ENCODE peak calls at places on chromosomes 3 and 15, in six cellular contexts. M is progenitor cell of endocrine pancreas; R is fibroblast of mammary gland; Y is CD8-positive, alpha-beta T cell; I is cardiac muscle cell; Z is brain microvascular endothelial cell. B is an unnamed sample.

GRCh38 chr3:2510746-2511145 is 412.1 kb downstream of the CNTN4 start:
- DNase-seq in M (no peak), R (no peak), Y (no peak), I (no peak), Z (no peak), B (no peak)

GRCh38 chr3:158718490-158719170 is 13.6 kb downstream of the RARRES1 start:
- DNase-seq in M (no peak), R (peak), Y (no peak), I (no peak), Z (peak), B (no peak)

GRCh38 chr3:101998256-101998926 is 149.1 kb downstream of the NFKBIZ start:
- DNase-seq in M (no peak), R (peak), Y (no peak), I (no peak), Z (no peak), B (no peak)

GRCh38 chr3:142929109-142929508 is 34.4 kb downstream of the PAQR9 start:
- DNase-seq in M (no peak), R (peak), Y (no peak), I (no peak), Z (peak), B (peak)

GRCh38 chr15:31222769-31223345 is 103.8 kb upstream of the KLF13 start:
- DNase-seq in M (no peak), R (no peak), Y (no peak), I (no peak), Z (no peak), B (no peak)

GRCh38 chr3:71487418-71487817 is 96.1 kb downstream of the FOXP1 start:
- DNase-seq in M (no peak), R (no peak), Y (no peak), I (no peak), Z (no peak), B (no peak)

GRCh38 chr3:61848885-61849284 is 287.5 kb downstream of the PTPRG start:
- DNase-seq in M (no peak), R (peak), Y (no peak), I (no peak), Z (no peak), B (no peak)

GRCh38 chr3:149555941-149556340 is 81.4 kb downstream of the TM4SF4 start:
- DNase-seq in M (no peak), R (peak), Y (no peak), I (no peak), Z (peak), B (no peak)

GRCh38 chr15:70833897-70834765 is 19.8 kb downstream of the LARP6 start:
- DNase-seq in M (no peak), R (peak), Y (no peak), I (no peak), Z (peak), B (no peak)

GRCh38 chr3:188950832-188951489 is 220.8 kb upstream of the TPRG1 start:
- DNase-seq in M (no peak), R (peak), Y (no peak), I (no peak), Z (peak), B (peak)

GRCh38 chr3:49471856-49472495 is 1.9 kb downstream of the DAG1 start:
- DNase-seq in M (no peak), R (no peak), Y (no peak), I (no peak), Z (no peak), B (no peak)

GRCh38 chr15:83108266-83109219 is 1.1 kb downstream of the TM6SF1 start:
- DNase-seq in M (no peak), R (no peak), Y (peak), I (no peak), Z (no peak), B (peak)

GRCh38 chr3:24943961-24944360 is 449.3 kb upstream of the THRB start:
- DNase-seq in M (no peak), R (no peak), Y (no peak), I (no peak), Z (peak), B (no peak)

GRCh38 chr3:31953091-31953490 is 28.0 kb downstream of the OSBPL10 start:
- DNase-seq in M (no peak), R (no peak), Y (no peak), I (no peak), Z (no peak), B (no peak)

GRCh38 chr3:62833538-62833937 is 41.7 kb downstream of the CADPS start:
- DNase-seq in M (no peak), R (peak), Y (no peak), I (peak), Z (no peak), B (no peak)

GRCh38 chr3:183293966-183294365 is 40.9 kb downstream of the B3GNT5 start:
- DNase-seq in M (no peak), R (peak), Y (no peak), I (no peak), Z (no peak), B (no peak)

GRCh38 chr3:23797490-23797889 is 8.3 kb upstream of the UBE2E1 start:
- DNase-seq in M (no peak), R (no peak), Y (no peak), I (no peak), Z (no peak), B (no peak)

GRCh38 chr3:128620268-128620691 is 30.3 kb downstream of the RPN1 start:
- DNase-seq in M (no peak), R (no peak), Y (no peak), I (no peak), Z (no peak), B (no peak)

GRCh38 chr15:93252780-93253179 is 163.8 kb upstream of the RGMA start:
- DNase-seq in M (no peak), R (no peak), Y (no peak), I (no peak), Z (no peak), B (no peak)

GRCh38 chr3:132803889-132804288 is 81.7 kb upstream of the NPHP3 start:
- DNase-seq in M (no peak), R (no peak), Y (no peak), I (no peak), Z (peak), B (no peak)

GRCh38 chr15:25543156-25543555 is 104.3 kb upstream of the UBE3A start:
- DNase-seq in M (no peak), R (peak), Y (no peak), I (peak), Z (no peak), B (peak)

GRCh38 chr3:57127849-57128566 is 37.1 kb downstream of the IL17RD start:
- DNase-seq in M (no peak), R (peak), Y (no peak), I (no peak), Z (no peak), B (no peak)

GRCh38 chr3:150180349-150180748 is 209.7 kb upstream of the PFN2 start:
- DNase-seq in M (no peak), R (peak), Y (no peak), I (no peak), Z (peak), B (no peak)

GRCh38 chr15:48798319-48798718 is 12.6 kb downstream of the CEP152 start:
- DNase-seq in M (no peak), R (no peak), Y (no peak), I (no peak), Z (no peak), B (no peak)

GRCh38 chr3:152458725-152459515 is 190.2 kb downstream of the MBNL1 start:
- DNase-seq in M (no peak), R (no peak), Y (no peak), I (no peak), Z (peak), B (no peak)

GRCh38 chr15:39599871-39600270 is 19.0 kb downstream of the THBS1 start:
- DNase-seq in M (no peak), R (peak), Y (no peak), I (no peak), Z (no peak), B (no peak)

GRCh38 chr3:162491957-162492356 is 995.3 kb downstream of the OTOL1 start:
- DNase-seq in M (no peak), R (peak), Y (no peak), I (no peak), Z (no peak), B (no peak)

GRCh38 chr3:45112939-45113338 is 33.2 kb downstream of the CDCP1 start:
- DNase-seq in M (no peak), R (peak), Y (no peak), I (no peak), Z (no peak), B (no peak)

GRCh38 chr15:96336045-96336642 is 5.6 kb downstream of the NR2F2 start:
- DNase-seq in M (no peak), R (peak), Y (no peak), I (no peak), Z (peak), B (peak)

GRCh38 chr15:88465633-88466219 is 1.5 kb downstream of the MRPL46 start:
- DNase-seq in M (no peak), R (peak), Y (no peak), I (no peak), Z (peak), B (peak)

GRCh38 chr15:88469321-88469720 is 1.8 kb downstream of the MRPS11 start:
- DNase-seq in M (no peak), R (no peak), Y (no peak), I (no peak), Z (no peak), B (no peak)

GRCh38 chr15:88470625-88471372 is 3.3 kb downstream of the MRPS11 start:
- DNase-seq in M (no peak), R (no peak), Y (no peak), I (no peak), Z (no peak), B (no peak)

GRCh38 chr15:88467073-88467934 is at the start of the genes MRPL46 and MRPS11:
- DNase-seq in M (peak), R (peak), Y (peak), I (peak), Z (peak), B (peak)

DNA sequence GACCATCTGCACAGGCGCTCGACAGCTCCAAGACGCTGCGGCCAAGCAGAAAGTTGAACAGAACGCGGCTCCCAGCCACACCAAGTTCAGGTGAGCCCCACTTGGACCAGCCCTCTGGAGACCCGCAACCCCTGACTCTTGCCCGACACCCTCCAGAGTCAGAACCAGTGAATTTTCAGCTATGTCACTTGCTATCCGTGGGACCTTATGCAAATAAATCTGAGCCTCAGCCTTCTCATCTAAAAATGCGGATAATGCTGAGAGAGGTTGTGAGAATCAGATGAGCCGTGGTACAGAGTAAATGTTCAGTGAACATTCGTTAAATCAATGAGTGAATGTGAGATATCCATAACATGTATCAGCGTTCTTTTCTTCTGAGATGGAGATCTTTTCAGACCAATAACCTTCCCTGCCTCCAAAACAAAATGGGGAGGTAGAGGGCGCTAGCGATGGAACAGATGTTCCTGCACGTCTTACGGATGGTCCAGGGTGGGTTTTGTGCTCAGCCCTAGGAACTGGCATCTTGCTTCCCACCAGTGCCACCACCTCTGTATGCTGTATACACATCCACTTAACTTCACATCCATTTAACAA is 524 bp downstream of the MRPS11 start:
- DNase-seq in M (no peak), R (peak), Y (no peak), I (peak), Z (no peak), B (no peak)
- TF ChIP-seq CTCF in M (no peak), R (peak), Y (no peak), I (peak), Z (peak), B (no peak)

GRCh38 chr3:12653772-12654171 is 10.1 kb downstream of the RAF1 start:
- DNase-seq in M (no peak), R (no peak), Y (no peak), I (no peak), Z (no peak), B (no peak)
- TF ChIP-seq CTCF in M (no peak), R (no peak), Y (no peak), I (no peak), Z (no peak), B (no peak)

GRCh38 chr15:57751177-57751800 is 44.8 kb downstream of the POLR2M start:
- DNase-seq in M (no peak), R (peak), Y (no peak), I (peak), Z (peak), B (no peak)

GRCh38 chr15:57747206-57747605 is 40.7 kb downstream of the POLR2M start:
- DNase-seq in M (no peak), R (peak), Y (no peak), I (no peak), Z (no peak), B (no peak)

GRCh38 chr15:57752840-57753239 is 46.3 kb downstream of the POLR2M start:
- DNase-seq in M (no peak), R (no peak), Y (no peak), I (no peak), Z (no peak), B (no peak)

GRCh38 chr15:57746752-57747151 is 40.2 kb downstream of the POLR2M start:
- DNase-seq in M (no peak), R (no peak), Y (no peak), I (no peak), Z (no peak), B (no peak)

GRCh38 chr15:57752426-57752825 is 45.9 kb downstream of the POLR2M start:
- DNase-seq in M (no peak), R (peak), Y (no peak), I (peak), Z (peak), B (no peak)
- TF ChIP-seq CTCF in M (no peak), R (peak), Y (no peak), I (peak), Z (peak), B (no peak)

GRCh38 chr3:141792495-141792894 is 29.3 kb downstream of the GRK7 start:
- DNase-seq in M (no peak), R (no peak), Y (no peak), I (no peak), Z (no peak), B (no peak)

GRCh38 chr3:141795311-141795710 is 32.1 kb downstream of the GRK7 start:
- DNase-seq in M (no peak), R (no peak), Y (no peak), I (no peak), Z (no peak), B (no peak)

GRCh38 chr3:141795719-141796435 is 32.7 kb downstream of the GRK7 start:
- DNase-seq in M (no peak), R (peak), Y (peak), I (no peak), Z (no peak), B (peak)

GRCh38 chr3:141796436-141797166 is 33.4 kb downstream of the GRK7 start:
- DNase-seq in M (no peak), R (peak), Y (peak), I (no peak), Z (no peak), B (peak)

GRCh38 chr3:141793476-141794260 is 30.5 kb downstream of the GRK7 start:
- DNase-seq in M (no peak), R (no peak), Y (no peak), I (no peak), Z (no peak), B (no peak)
- TF ChIP-seq CTCF in M (no peak), R (no peak), Y (no peak), I (peak), Z (peak), B (no peak)

GRCh38 chr3:66703501-66703900 is 202.7 kb upstream of the LRIG1 start:
- DNase-seq in M (no peak), R (peak), Y (no peak), I (no peak), Z (no peak), B (no peak)
- TF ChIP-seq CTCF in M (no peak), R (no peak), Y (no peak), I (no peak), Z (no peak), B (no peak)

GRCh38 chr3:134249442-134249841 is 1.2 kb downstream of the RYK start:
- DNase-seq in M (no peak), R (no peak), Y (no peak), I (no peak), Z (no peak), B (no peak)
- TF ChIP-seq CTCF in M (no peak), R (no peak), Y (no peak), I (no peak), Z (no peak), B (no peak)

DNA sequence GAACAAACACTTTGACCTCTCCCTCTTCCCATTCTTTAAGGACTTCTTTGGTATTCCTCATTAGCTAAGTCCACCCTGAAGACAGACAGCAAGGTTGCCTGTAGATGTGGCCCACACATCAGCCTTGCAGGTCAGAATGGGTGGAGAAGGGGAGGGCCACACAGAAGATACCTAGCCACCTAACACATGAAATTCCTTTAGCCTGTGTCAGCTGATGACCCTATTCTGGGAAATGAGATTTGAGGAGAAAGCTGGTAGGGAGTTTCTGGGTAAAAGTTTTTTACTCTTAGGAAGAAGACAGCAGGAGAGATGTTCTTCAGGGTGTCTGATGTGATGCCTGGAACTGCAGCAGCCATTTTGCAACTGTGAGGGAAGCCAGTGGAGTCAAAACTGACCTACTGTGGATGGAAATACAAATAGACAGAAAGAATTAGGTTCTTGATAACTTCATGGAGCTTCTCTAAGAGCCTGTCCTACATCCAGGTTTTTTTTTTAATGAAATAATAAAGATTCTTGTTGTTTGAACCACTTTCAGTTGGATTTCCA is 17.8 kb upstream of the SMAD6 start:
- DNase-seq in M (no peak), R (no peak), Y (no peak), I (no peak), Z (no peak), B (no peak)
- TF ChIP-seq CTCF in M (no peak), R (no peak), Y (no peak), I (no peak), Z (no peak), B (no peak)

DNA sequence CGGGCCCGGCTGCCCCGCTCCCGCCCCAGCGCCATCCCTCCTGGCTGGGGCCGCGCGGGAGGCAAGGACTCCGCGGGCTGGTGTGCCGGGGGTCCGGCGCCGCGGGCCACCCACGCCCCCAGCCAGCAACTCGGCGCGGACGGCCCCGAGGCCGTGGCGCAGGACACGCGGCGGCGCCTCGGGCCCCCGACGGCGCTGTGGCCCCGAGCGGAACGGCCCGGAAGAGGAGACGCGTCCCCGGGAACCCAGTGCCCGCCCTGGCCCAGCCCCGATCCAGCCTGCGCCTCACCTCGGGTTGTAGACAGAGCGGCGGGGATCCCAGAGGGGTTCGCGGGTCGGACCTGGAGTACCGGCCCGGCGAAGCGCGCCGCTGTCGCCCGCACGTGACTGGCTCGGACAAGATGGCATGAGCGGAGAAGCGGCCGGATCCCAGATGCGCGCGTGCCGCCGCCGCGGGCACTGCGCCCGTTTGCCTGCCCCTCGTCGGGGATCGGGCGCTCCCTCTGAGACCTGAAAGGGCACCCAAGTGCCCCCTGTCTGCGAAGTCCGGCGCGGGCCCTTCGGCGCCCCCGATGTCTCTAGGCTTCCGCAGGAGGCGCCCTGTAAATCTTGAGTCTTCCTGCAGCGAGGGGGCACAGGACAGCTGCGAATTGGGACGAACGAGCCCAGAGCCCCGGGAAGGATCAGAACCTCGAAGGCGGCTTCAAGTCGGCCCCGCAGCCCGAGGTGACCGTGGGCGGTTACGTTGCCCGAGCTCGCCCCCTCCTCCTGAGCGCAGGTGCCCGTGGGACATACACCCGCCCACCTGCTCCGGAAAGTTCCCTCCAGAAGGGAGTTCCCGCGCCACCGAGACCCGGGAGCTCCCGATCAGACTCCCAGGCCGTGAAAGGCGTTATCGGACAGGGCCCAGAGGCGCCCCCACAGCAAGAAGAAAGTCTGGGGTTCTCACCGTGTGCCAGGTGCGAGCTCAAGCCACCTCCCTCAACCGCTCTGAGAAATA is 598 bp upstream of the SFMBT1 start:
- DNase-seq in M (peak), R (peak), Y (peak), I (peak), Z (peak), B (peak)
- TF ChIP-seq CTCF in M (peak), R (no peak), Y (peak), I (peak), Z (peak), B (peak)

DNA sequence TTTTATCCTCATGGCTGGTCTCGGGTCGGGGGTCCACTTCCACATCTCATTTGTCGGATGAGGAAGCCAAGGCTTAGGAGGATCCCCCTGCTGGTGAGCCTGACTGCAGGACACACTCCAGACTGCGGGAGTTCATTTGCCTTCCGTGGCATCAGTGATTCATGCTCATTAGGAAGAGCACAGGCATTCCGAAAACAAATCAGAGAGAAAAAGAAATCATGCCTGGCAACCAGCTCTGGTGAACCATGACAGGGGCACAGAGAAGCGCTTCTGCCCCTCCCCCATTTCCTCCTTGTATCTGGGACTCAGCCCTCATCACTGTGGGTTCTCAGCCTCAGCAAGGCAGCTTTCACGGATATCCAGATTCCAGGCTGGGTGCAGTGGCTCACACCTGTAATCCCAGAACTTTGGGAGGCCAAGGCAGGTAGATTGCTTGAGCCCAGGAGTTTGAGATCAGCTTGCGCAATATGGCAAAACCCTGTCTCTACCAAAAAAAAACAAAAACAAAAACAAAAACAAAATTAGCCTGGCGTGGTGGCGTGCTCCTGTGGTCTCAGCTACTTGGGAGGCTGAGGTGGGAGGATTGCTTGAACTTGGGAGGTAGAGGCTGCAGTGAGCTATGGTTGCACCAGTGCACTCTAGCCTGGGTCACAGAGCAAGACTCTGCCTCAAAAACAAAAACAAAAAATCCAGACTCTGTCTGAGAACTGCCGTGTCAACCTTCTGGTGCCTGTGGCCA is 28.4 kb downstream of the IRAK2 start:
- DNase-seq in M (no peak), R (peak), Y (peak), I (no peak), Z (peak), B (peak)
- TF ChIP-seq CTCF in M (peak), R (peak), Y (no peak), I (peak), Z (peak), B (peak)

B was measured in adrenal gland.